ENCODE peak calls at places on chromosomes 1 and 21, in four cellular contexts. Q is stimulated activated effector memory CD8-positive, alpha-beta T cell treated with anti-CD3 and anti-CD28 coated beads, Interleukin-12 subunit alpha, Interleukin-12 subunit beta, amount 100 ng/mL, for 72 hours; O is NCI-H345; S is NCI-H2081 treated with DMSO at 0.1 percent for 48 hours. N is an unnamed sample.

GRCh38 chr1:221085712-221086111 is 206.5 kb downstream of the HLX start:
- DNase-seq in Q (no peak), O (no peak), S (no peak), N (no peak)

GRCh38 chr21:42172596-42173483 is 46.1 kb upstream of the ABCG1 start:
- DNase-seq in Q (no peak), O (no peak), S (no peak), N (no peak)

GRCh38 chr1:57963545-57963944 is 539.7 kb upstream of the DAB1 start:
- DNase-seq in Q (no peak), O (peak), S (peak), N (no peak)

GRCh38 chr1:206705187-206705586 is 20.5 kb downstream of the MAPKAPK2 start:
- DNase-seq in Q (no peak), O (peak), S (peak), N (no peak)

GRCh38 chr1:206551985-206552325 is 44.6 kb downstream of the RASSF5 start:
- DNase-seq in Q (peak), O (no peak), S (no peak), N (no peak)

GRCh38 chr1:206575894-206576737 is 36.1 kb downstream of the EIF2D start:
- DNase-seq in Q (no peak), O (peak), S (peak), N (no peak)

GRCh38 chr1:81695741-81696140 is 105.0 kb upstream of the ADGRL2 start:
- DNase-seq in Q (no peak), O (no peak), S (no peak), N (no peak)

GRCh38 chr1:228213917-228214808 is 6.3 kb downstream of the OBSCN start:
- DNase-seq in Q (no peak), O (no peak), S (no peak), N (no peak)

GRCh38 chr1:118998171-118998570 is 10.0 kb upstream of the TBX15 start:
- DNase-seq in Q (no peak), O (no peak), S (no peak), N (no peak)

GRCh38 chr1:212967767-212968166 is 17.4 kb downstream of the VASH2 start:
- DNase-seq in Q (no peak), O (no peak), S (no peak), N (peak)

GRCh38 chr21:38139380-38140168 is 117.2 kb upstream of the KCNJ15 start:
- DNase-seq in Q (no peak), O (no peak), S (no peak), N (no peak)

GRCh38 chr1:156906206-156906910 is 12.8 kb downstream of the PEAR1 start:
- DNase-seq in Q (no peak), O (no peak), S (no peak), N (no peak)

GRCh38 chr1:9700340-9700739 is 48.8 kb downstream of the PIK3CD start:
- DNase-seq in Q (no peak), O (no peak), S (no peak), N (no peak)

GRCh38 chr1:36297062-36297461 is 9.1 kb upstream of the SH3D21 start:
- DNase-seq in Q (no peak), O (no peak), S (no peak), N (no peak)

GRCh38 chr21:9767592-9768375 is 753.6 kb upstream of the TPTE start:
- DNase-seq in Q (no peak), O (no peak), S (no peak), N (no peak)

GRCh38 chr1:41462680-41463004 is 21.8 kb downstream of the EDN2 start:
- DNase-seq in Q (no peak), O (no peak), S (no peak), N (no peak)

GRCh38 chr1:220687809-220688208 is 2.4 kb upstream of the C1orf115 start:
- DNase-seq in Q (no peak), O (no peak), S (no peak), N (no peak)